ENCODE peak calls at places on chromosome 5, in five cellular contexts. H is CD8-positive, alpha-beta memory T cell; Z is CD4-positive, CD25-positive, alpha-beta regulatory T cell; I is kidney; F is GM23338. L is an unnamed sample.

GRCh38 chr5:78720997-78721396 is 72.4 kb upstream of the LHFPL2 start:
- DNase-seq in H (no peak), Z (no peak), I (no peak), F (no peak), L (no peak)

GRCh38 chr5:72552041-72552557 is 44.9 kb upstream of the ZNF366 start:
- DNase-seq in H (no peak), Z (no peak), I (no peak), F (no peak), L (no peak)

GRCh38 chr5:123754903-123755302 is 242.9 kb downstream of the CSNK1G3 start:
- DNase-seq in H (no peak), Z (no peak), I (no peak), F (no peak), L (no peak)

GRCh38 chr5:116437922-116438578 is 136.6 kb downstream of the SEMA6A start:
- DNase-seq in H (no peak), Z (no peak), I (no peak), F (peak; percentile 71), L (no peak)

GRCh38 chr5:75235711-75236110 is 967 bp downstream of the ANKRD31 start:
- DNase-seq in H (no peak), Z (no peak), I (no peak), F (no peak), L (no peak)

GRCh38 chr5:152644316-152644715 is 239.2 kb upstream of the NMUR2 start:
- DNase-seq in H (no peak), Z (no peak), I (no peak), F (no peak), L (no peak)

GRCh38 chr5:534743-535671 is 10.8 kb upstream of the SLC9A3 start:
- DNase-seq in H (peak; percentile 36), Z (no peak), I (peak; percentile 69), F (no peak), L (no peak)

GRCh38 chr5:50975840-50976239 is 309.4 kb downstream of the PARP8 start:
- DNase-seq in H (no peak), Z (no peak), I (no peak), F (no peak), L (no peak)

GRCh38 chr5:59542841-59543825 is 350.4 kb downstream of the PDE4D start:
- DNase-seq in H (no peak), Z (no peak), I (peak; percentile 67), F (no peak), L (no peak)

GRCh38 chr5:53963958-53964357 is 346.4 kb downstream of the ARL15 start:
- DNase-seq in H (no peak), Z (no peak), I (no peak), F (peak; percentile 21), L (no peak)

GRCh38 chr5:177972613-177973012 is 23.4 kb downstream of the PROP1 start:
- DNase-seq in H (no peak), Z (no peak), I (no peak), F (no peak), L (no peak)

GRCh38 chr5:64670277-64670676 is 20.0 kb upstream of the SHISAL2B start:
- DNase-seq in H (no peak), Z (no peak), I (no peak), F (no peak), L (no peak)

GRCh38 chr5:33491941-33492340 is 51.2 kb downstream of the TARS1 start:
- DNase-seq in H (no peak), Z (no peak), I (no peak), F (no peak), L (no peak)

GRCh38 chr5:123429993-123430392 is 6.8 kb upstream of the CEP120 start:
- DNase-seq in H (no peak), Z (no peak), I (no peak), F (no peak), L (no peak)

GRCh38 chr5:124839371-124839998 is 93.0 kb upstream of the ZNF608 start:
- DNase-seq in H (no peak), Z (no peak), I (no peak), F (no peak), L (no peak)

DNA sequence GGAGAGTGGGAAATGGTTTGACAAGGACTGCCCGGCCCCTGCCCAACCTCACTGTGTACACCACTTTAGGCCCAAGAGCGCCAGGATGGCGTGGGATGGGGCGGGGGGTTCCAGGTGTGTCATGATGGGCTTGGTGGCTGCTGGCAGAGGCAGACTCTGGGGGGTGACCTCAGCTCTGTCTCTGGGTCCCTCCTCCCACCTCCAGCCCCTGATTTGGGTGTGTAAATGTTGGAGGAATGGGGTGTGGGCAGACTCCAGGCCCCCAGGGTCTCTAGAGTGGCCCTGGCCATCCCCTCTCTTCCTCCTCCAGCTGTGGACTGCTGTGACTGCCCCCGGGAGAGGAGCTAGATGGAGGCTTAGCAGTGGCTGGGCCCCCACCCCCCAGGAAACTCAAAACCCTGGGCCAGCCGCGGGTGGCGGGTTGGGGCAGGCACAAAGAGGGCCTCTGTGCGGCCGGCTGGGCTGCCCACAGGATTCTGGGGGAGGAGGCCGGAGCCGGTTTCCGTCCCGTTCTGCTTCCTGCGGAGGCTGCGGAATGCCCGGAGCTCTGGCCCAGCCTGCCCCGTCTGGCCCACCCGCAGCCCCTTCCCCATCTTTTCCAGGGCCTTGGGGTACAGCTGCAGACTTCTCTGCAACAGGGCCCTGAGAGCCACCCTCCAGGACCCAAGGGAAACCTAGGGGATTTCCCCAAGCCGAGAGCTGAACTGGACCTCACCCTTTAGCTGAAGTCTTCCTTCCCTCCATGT is 23.1 kb downstream of the CXXC5 start:
- DNase-seq in H (no peak), Z (no peak), I (peak; percentile 89), F (no peak), L (no peak)
- H3K4me3 ChIP-seq in H (no peak overlapping the region), Z (no peak overlapping the region), I (no peak overlapping the region), F (no peak overlapping the region), L (no peak overlapping the region)

GRCh38 chr5:31464081-31464480 is 67.8 kb downstream of the DROSHA start:
- DNase-seq in H (no peak), Z (no peak), I (no peak), F (no peak), L (no peak)
- H3K27ac ChIP-seq in H (no peak overlapping the region), Z (no peak overlapping the region), I (no peak overlapping the region), F (no peak overlapping the region), L (no peak overlapping the region)

GRCh38 chr5:107154598-107154997 is 516.1 kb downstream of the EFNA5 start:
- DNase-seq in H (no peak), Z (no peak), I (no peak), F (no peak), L (no peak)
- H3K4me3 ChIP-seq in H (no peak overlapping the region), Z (no peak overlapping the region), I (no peak overlapping the region), F (no peak overlapping the region), L (no peak overlapping the region)

GRCh38 chr5:4017076-4017803 is 421.6 kb downstream of the IRX1 start:
- DNase-seq in H (no peak), Z (no peak), I (no peak), F (no peak), L (no peak)

GRCh38 chr5:4015709-4016108 is 420.1 kb downstream of the IRX1 start:
- DNase-seq in H (no peak), Z (no peak), I (no peak), F (no peak), L (no peak)

GRCh38 chr5:4007001-4007400 is 411.4 kb downstream of the IRX1 start:
- DNase-seq in H (no peak), Z (no peak), I (no peak), F (no peak), L (no peak)

DNA sequence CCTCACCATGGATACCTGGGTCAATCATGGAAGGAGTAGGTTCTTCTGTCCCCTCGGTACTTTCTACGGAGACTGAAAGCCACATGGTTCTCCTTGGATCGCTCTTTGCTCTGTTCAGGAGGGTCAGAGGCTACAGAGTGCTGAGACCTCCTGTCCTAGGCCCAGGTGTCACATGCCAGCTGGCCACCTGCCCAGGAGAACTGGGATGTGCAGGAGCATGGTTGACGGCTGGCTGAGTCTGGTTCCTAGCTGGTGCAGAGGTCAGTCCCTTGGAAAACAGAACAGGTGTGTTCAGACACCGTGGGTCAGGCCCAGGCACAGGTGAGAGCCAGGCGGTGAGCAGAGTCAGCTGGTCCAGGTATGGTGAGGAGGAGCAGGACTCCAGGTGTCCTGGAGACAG is 416.3 kb downstream of the IRX1 start:
- DNase-seq in H (no peak), Z (no peak), I (no peak), F (no peak), L (no peak)
- H3K27ac ChIP-seq in H (no peak overlapping the region), Z (no peak overlapping the region), I (no peak overlapping the region), F (no peak overlapping the region), L (no peak overlapping the region)

GRCh38 chr5:109920736-109921135 is 231.0 kb downstream of the MAN2A1 start:
- DNase-seq in H (no peak), Z (no peak), I (no peak), F (no peak), L (no peak)
- H3K4me3 ChIP-seq in H (peak overlapping the region; percentile 1), Z (no peak overlapping the region), I (no peak overlapping the region), F (no peak overlapping the region), L (no peak overlapping the region)

GRCh38 chr5:150621301-150621700 is 19.2 kb upstream of the SYNPO start:
- DNase-seq in H (no peak), Z (no peak), I (no peak), F (no peak), L (no peak)
- H3K27ac ChIP-seq in H (no peak overlapping the region), Z (no peak overlapping the region), I (peak overlapping the region; percentile 2), F (no peak overlapping the region), L (no peak overlapping the region)

DNA sequence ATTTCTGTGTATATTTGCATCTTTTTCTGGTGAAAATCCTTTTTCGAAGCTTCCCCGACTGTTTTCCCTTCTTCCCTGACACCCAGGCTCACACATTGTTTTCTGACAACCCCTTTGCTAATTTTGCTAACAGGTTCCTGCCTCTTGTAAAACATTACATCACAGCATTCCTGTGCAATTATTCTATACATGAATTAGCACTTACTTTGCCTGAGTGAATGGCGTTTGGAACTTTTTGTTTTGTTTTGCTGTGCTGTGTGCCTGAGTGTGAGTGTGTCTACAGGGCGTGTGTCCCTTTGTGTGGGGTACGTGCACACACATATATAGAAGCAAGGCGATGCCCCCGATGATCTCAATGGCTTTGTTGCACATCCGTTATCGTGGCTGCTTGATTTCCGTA is 398.4 kb upstream of the IRX1 start:
- DNase-seq in H (no peak), Z (no peak), I (no peak), F (no peak), L (peak; percentile 50)
- H3K4me3 ChIP-seq in H (no peak overlapping the region), Z (no peak overlapping the region), I (no peak overlapping the region), F (peak overlapping the region; percentile 60), L (peak overlapping the region; percentile 82)